ENCODE peak calls at places on chromosome 21, in four cellular contexts. Y is fibroblast of lung, I is HCT116, O is endothelial cell of umbilical vein. L is an unnamed sample.

GRCh38 chr21:20739421-20739820 is 258.8 kb upstream of the NCAM2 start:
- DNase-seq in Y (no peak), I (no peak), O (no peak), L (no peak)

GRCh38 chr21:42661688-42662429 is 8.4 kb downstream of the PDE9A start:
- DNase-seq in Y (no peak), I (no peak), O (no peak), L (no peak)

GRCh38 chr21:27550258-27550657 is 583.4 kb upstream of the ADAMTS5 start:
- DNase-seq in Y (peak), I (no peak), O (no peak), L (no peak)

GRCh38 chr21:42414066-42414465 is 10.4 kb downstream of the UBASH3A start:
- DNase-seq in Y (no peak), I (no peak), O (no peak), L (no peak)

GRCh38 chr21:30257773-30258172 is 25.0 kb downstream of the KRTAP24-1 start:
- DNase-seq in Y (peak), I (no peak), O (no peak), L (peak)

GRCh38 chr21:37509802-37510393 is 143.3 kb downstream of the DYRK1A start:
- DNase-seq in Y (peak), I (no peak), O (no peak), L (no peak)

GRCh38 chr21:16419188-16419874 is 689.5 kb downstream of the USP25 start:
- DNase-seq in Y (peak), I (no peak), O (peak), L (no peak)

GRCh38 chr21:32733356-32733755 is 5.5 kb upstream of the SYNJ1 start:
- DNase-seq in Y (no peak), I (no peak), O (no peak), L (no peak)

GRCh38 chr21:44079846-44080245 is 27.4 kb upstream of the PWP2 start:
- DNase-seq in Y (no peak), I (no peak), O (no peak), L (no peak)

GRCh38 chr21:26391166-26391565 is 181.9 kb downstream of the CYYR1 start:
- DNase-seq in Y (no peak), I (no peak), O (no peak), L (no peak)

GRCh38 chr21:31354604-31355443 is 10.8 kb upstream of the TIAM1 start:
- DNase-seq in Y (peak), I (peak), O (no peak), L (no peak)
- H3K9ac ChIP-seq in Y (no peak), I (peak), O (no peak), L (no peak)

GRCh38 chr21:28975401-28975800 is 17.3 kb downstream of the LTN1 start:
- DNase-seq in Y (peak), I (no peak), O (no peak), L (no peak)
- H3K9ac ChIP-seq in Y (no peak), I (no peak), O (no peak), L (no peak)

GRCh38 chr21:25385912-25386474 is 221.3 kb downstream of the MRPL39 start:
- DNase-seq in Y (peak), I (peak), O (peak), L (peak)
- H3K9ac ChIP-seq in Y (no peak), I (no peak), O (no peak), L (no peak)

GRCh38 chr21:45788198-45788597 is 144.7 kb downstream of the PCBP3 start:
- DNase-seq in Y (no peak), I (no peak), O (no peak), L (no peak)

GRCh38 chr21:45790427-45790826 is 146.9 kb downstream of the PCBP3 start:
- DNase-seq in Y (no peak), I (no peak), O (no peak), L (no peak)

GRCh38 chr21:45786660-45787059 is 143.1 kb downstream of the PCBP3 start:
- DNase-seq in Y (no peak), I (no peak), O (no peak), L (no peak)

GRCh38 chr21:45787371-45787770 is 143.8 kb downstream of the PCBP3 start:
- DNase-seq in Y (no peak), I (no peak), O (no peak), L (no peak)

DNA sequence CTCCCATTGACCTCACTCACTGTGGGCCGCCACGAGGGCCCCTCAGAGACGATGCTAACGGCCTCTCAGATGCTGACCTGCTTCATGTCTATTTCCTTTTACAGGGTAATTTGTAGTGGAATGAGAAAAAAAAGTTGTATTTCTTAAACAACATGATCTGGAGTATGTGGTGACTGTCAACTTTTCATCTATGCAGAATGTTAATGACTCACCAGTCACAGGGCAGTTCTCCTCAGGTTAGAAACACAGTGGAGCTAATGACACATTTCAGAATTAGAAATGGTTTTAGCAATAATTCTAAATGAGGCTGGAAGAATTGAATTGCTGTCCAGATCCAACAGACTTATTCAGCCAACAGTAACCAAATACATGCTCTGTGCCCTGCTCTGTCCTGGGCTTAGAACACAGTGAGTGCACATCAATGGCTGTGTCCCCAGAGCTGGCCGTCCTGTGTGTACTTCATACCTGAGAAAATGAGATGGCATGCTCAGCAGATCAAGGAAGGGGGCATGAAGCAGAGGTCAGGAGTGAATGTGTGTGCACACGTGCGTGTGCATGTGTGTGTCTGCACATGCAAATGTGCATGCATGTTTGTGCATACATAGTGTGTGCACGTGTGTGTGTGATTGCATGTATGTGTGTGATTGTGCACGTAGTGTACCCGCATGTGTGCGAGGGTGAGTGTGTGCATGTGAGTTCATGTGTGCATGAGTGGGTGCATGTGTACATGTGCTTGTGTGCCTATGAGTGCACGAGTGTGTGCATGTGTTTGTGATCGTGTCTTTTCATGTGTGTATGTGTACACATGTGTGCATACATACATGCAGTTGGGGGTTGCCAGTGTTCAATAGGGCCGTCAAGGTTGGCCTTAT is 145.3 kb downstream of the PCBP3 start:
- DNase-seq in Y (no peak), I (no peak), O (no peak), L (no peak)
- H3K9ac ChIP-seq in Y (no peak), I (no peak), O (no peak), L (peak)

GRCh38 chr21:34510148-34511142 is 1.6 kb downstream of the KCNE1 start:
- DNase-seq in Y (peak), I (peak), O (peak), L (peak)
- H3K9ac ChIP-seq in Y (no peak), I (no peak), O (no peak), L (peak)

GRCh38 chr21:35204850-35205564 is 155.9 kb upstream of the RUNX1 start:
- DNase-seq in Y (peak), I (no peak), O (peak), L (no peak)

GRCh38 chr21:35207322-35207721 is 158.2 kb upstream of the RUNX1 start:
- DNase-seq in Y (no peak), I (no peak), O (no peak), L (no peak)

GRCh38 chr21:35208117-35208516 is 159.0 kb upstream of the RUNX1 start:
- DNase-seq in Y (no peak), I (no peak), O (no peak), L (no peak)

GRCh38 chr21:35204125-35204524 is 155.0 kb upstream of the RUNX1 start:
- DNase-seq in Y (no peak), I (no peak), O (peak), L (no peak)

DNA sequence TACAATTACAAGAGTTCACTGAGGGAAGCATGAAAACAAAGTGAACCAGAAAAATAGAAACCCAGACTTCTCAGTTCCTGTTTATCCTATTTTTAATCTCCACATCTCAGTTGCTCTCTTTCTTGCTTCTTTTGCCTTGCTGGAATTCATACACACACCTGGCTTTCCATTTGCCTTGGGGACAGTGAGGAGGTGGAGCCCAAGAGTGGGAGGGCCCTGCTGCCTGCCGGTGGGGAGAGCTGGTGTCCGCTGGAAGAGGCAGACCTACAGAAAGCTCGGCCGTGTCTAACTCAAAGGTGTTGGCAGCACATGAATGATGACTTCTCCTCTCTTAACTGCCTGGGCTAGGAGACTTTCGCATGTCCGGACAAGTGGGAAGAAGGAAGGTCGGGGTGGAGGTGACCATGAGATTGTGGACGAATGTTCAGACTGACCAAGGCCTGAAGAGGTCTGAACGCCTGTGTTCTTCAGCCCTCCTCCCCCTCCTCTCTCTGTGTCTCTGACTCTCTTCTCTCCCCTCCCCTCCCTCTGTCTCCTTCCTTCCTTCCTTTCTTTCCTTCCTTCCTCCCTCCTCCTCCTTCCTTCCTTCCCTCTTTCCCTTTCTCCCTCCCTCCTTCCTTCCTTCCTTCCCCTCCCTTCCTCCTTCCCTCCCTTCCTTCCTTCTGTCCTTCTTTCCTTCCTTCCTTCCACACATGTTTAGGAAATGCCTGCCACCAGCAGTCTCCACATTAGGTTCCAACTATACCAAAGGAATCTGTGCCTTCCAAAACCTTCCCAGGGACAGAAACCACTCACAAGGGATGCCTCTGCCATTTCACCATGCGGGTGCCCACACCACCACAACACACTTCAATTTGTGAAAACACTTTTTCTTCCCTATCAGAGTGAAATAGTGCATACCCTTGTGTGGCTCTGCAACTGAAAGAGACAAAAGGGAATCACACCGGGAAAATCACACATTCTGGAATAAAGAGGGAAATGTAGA is 157.3 kb upstream of the RUNX1 start:
- DNase-seq in Y (no peak), I (no peak), O (peak), L (no peak)
- H3K9ac ChIP-seq in Y (no peak), I (no peak), O (no peak), L (no peak)

DNA sequence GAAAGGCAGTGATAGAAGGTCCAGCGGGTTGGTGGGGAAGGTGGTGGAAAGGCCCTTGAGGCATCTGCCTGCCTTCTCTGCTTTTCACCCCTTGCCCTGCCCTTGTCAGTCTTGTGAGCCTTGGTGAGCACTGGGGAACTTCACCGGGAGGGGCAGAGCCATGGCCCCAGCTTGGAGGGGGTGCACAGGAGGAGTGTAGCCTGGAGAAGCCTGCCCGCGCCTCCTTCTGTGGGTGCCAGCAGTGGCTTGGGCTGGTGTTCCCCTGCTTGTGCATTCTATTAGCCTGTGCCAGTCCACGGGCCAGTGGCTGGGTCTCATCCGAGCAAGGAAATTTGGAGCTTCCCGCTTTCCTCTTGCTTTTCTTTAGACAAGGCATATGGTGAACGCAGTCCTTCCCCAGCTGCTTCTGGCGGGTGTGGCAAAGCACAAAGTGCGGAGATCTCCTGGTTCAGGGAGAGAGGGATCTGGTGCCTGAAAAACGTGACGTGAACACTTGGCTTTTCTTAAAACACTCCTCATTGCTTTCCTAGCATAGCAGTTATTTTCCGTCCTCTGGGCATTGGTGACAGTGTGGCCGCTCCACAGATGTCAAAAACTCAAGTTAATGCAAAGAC is 10.6 kb upstream of the B3GALT5 start:
- DNase-seq in Y (no peak), I (no peak), O (no peak), L (no peak)
- H3K9ac ChIP-seq in Y (no peak), I (no peak), O (no peak), L (no peak)

DNA sequence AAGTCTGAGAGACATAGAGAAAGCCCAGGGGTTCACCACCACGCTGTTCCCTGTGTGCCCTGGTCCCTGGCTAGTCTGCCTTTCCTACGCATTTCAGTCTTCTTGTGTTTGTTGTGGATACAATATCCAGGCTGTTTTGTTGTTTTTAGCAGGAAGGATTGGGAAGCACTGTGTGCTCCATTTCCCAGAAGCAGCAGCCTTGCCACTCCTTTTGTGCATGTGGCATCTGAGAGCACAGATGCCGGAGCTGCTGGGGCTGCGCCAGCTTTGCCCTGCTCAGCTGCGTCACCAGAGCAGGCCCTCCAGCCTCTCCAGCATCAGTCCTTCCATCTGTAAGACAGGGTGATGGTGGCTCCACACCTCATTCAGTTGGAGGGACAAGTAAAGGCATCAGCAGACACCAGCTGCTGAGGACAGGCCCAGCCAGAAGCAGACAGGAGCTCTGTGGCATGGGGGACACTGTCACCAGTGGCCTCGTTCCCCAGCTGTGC is 94.4 kb upstream of the COL6A1 start:
- DNase-seq in Y (peak), I (no peak), O (no peak), L (no peak)
- H3K9ac ChIP-seq in Y (no peak), I (no peak), O (no peak), L (peak)

L was measured in neuronal stem cell.